ENCODE peak calls at places on chromosome X, in nine cellular contexts. G is mesendoderm; W is fibroblast of villous mesenchyme; K is GM10248; E is mesothelial cell of epicardium; N is ascending aorta; F is Right ventricle myocardium inferior; O is stimulated activated CD8-positive, alpha-beta memory T cell treated with anti-CD3 and anti-CD28 coated beads, Interleukin-4, amount 100 ng/mL, for 24 hours; R is lower leg skin. S is an unnamed sample.
A peak's percentile ranks its signal among the peaks of the same experiment; 100 is the strongest.

GRCh38 chrX:53483838-53484420 is 49.8 kb upstream of the HSD17B10 start:
- DNase-seq in G (no peak), W (peak; percentile 2), K (no peak), E (no peak), N (no peak), F (no peak), O (no peak), R (no peak), S (peak; percentile 60)

GRCh38 chrX:124507276-124507675 is 160.9 kb downstream of the SH2D1A start:
- DNase-seq in G (no peak), W (no peak), K (no peak), E (no peak), N (no peak), F (no peak), O (no peak), R (no peak), S (no peak)

GRCh38 chrX:1281511-1281910 is 12.9 kb downstream of the CSF2RA start:
- DNase-seq in G (no peak), W (peak; percentile 2), K (no peak), E (no peak), N (no peak), F (no peak), O (no peak), R (no peak), S (no peak)

GRCh38 chrX:139200793-139201192 is 329.7 kb upstream of the F9 start:
- DNase-seq in G (no peak), W (peak; percentile 19), K (no peak), E (no peak), N (no peak), F (no peak), O (no peak), R (no peak), S (no peak)

GRCh38 chrX:98362630-98363029 is 1478.9 kb downstream of the RPA4 start:
- DNase-seq in G (peak; percentile 52), W (no peak), K (no peak), E (no peak), N (no peak), F (no peak), O (no peak), R (no peak), S (no peak)

GRCh38 chrX:11244641-11245040 is 48.6 kb upstream of the AMELX start:
- DNase-seq in G (no peak), W (peak; percentile 41), K (no peak), E (no peak), N (no peak), F (no peak), O (no peak), R (peak; percentile 62), S (no peak)

GRCh38 chrX:38095971-38096529 is 89.7 kb downstream of the SYTL5 start:
- DNase-seq in G (no peak), W (peak; percentile 16), K (no peak), E (no peak), N (no peak), F (no peak), O (no peak), R (no peak), S (no peak)

GRCh38 chrX:19382500-19383145 is 38.9 kb downstream of the PDHA1 start:
- DNase-seq in G (peak; percentile 63), W (peak; percentile 22), K (peak; percentile 60), E (no peak), N (no peak), F (no peak), O (peak; percentile 35), R (no peak), S (peak; percentile 28)

GRCh38 chrX:100410083-100410590 is at the start of gene PCDH19:
- DNase-seq in G (peak; percentile 78), W (peak; percentile 41), K (peak; percentile 15), E (peak; percentile 76), N (no peak), F (no peak), O (no peak), R (no peak), S (no peak)

GRCh38 chrX:141989802-141990201 is 86.1 kb downstream of the MAGEC1 start:
- DNase-seq in G (no peak), W (peak; percentile 18), K (no peak), E (no peak), N (no peak), F (no peak), O (no peak), R (no peak), S (no peak)

GRCh38 chrX:72461766-72462165 is 110.9 kb downstream of the HDAC8 start:
- DNase-seq in G (no peak), W (peak; percentile 42), K (no peak), E (no peak), N (no peak), F (no peak), O (no peak), R (no peak), S (no peak)

GRCh38 chrX:13968198-13968597 is 61.5 kb downstream of the GEMIN8 start:
- DNase-seq in G (no peak), W (no peak), K (no peak), E (no peak), N (no peak), F (no peak), O (no peak), R (no peak), S (no peak)

GRCh38 chrX:623599-624323 is 6.8 kb upstream of the SHOX start:
- DNase-seq in G (peak; percentile 70), W (no peak), K (no peak), E (no peak), N (no peak), F (no peak), O (no peak), R (peak; percentile 11), S (no peak)

GRCh38 chrX:150308041-150308440 is 55.1 kb upstream of the MAMLD1 start:
- DNase-seq in G (no peak), W (no peak), K (no peak), E (no peak), N (no peak), F (no peak), O (no peak), R (no peak), S (no peak)

GRCh38 chrX:47706575-47706974 is 47.6 kb upstream of the UXT start:
- DNase-seq in G (no peak), W (peak; percentile 32), K (no peak), E (no peak), N (no peak), F (no peak), O (no peak), R (no peak), S (no peak)

GRCh38 chrX:966396-967070 is 245.9 kb downstream of the CRLF2 start:
- DNase-seq in G (no peak), W (no peak), K (no peak), E (no peak), N (no peak), F (no peak), O (no peak), R (no peak), S (no peak)

S was measured in G401.